ENCODE peak calls at places on chromosome 16, in ten cellular contexts. H is CD8-positive, alpha-beta memory T cell; N is heart right ventricle; O is skeletal muscle cell; P is neuronal stem cell; E is cardiac fibroblast; L is adrenal gland; G is NB4; M is Peyer's patch; A is dorsolateral prefrontal cortex. C is an unnamed sample.

GRCh38 chr16:27179500-27180072 is 23.7 kb upstream of the KDM8 start:
- DNase-seq in N (peak; percentile 84), L (peak; percentile 93), G (peak; percentile 86), E (peak; percentile 82), A (peak; percentile 53), H (peak; percentile 85), M (peak; percentile 87), O (no peak), P (peak; percentile 61), C (peak; percentile 85)

GRCh38 chr16:57256601-57257395 is 11.7 kb downstream of the ARL2BP start:
- DNase-seq in M (no peak), G (no peak), P (no peak), H (no peak), N (no peak), L (peak; percentile 43), O (no peak), E (no peak), A (no peak), C (no peak)

GRCh38 chr16:84360170-84360569 is 8.2 kb upstream of the ATP2C2 start:
- DNase-seq in O (no peak), A (no peak), P (no peak), N (no peak), H (peak; percentile 45), E (no peak), G (peak; percentile 39), M (no peak), L (no peak), C (no peak)

GRCh38 chr16:3001316-3001715 is 11.4 kb upstream of the CLDN9 start:
- DNase-seq in P (no peak), E (no peak), M (no peak), G (no peak), N (no peak), L (no peak), H (no peak), O (no peak), A (no peak), C (no peak)

GRCh38 chr16:89565506-89566372 is 5.3 kb downstream of the RPL13 start:
- DNase-seq in N (no peak), M (peak; percentile 42), G (peak; percentile 80), H (peak; percentile 41), P (no peak), E (peak; percentile 53), A (peak; percentile 39), O (no peak), L (peak; percentile 75), C (peak; percentile 65)

GRCh38 chr16:19842758-19843157 is 41.9 kb downstream of the GPRC5B start:
- DNase-seq in E (no peak), H (no peak), O (no peak), L (no peak), A (no peak), N (no peak), M (no peak), P (no peak), G (no peak), C (no peak)

GRCh38 chr16:287981-288920 is 5.3 kb downstream of the PDIA2 start:
- DNase-seq in G (no peak), A (no peak), M (no peak), L (no peak), E (no peak), N (no peak), P (no peak), H (no peak), O (no peak), C (no peak)

GRCh38 chr16:65120811-65121721 is 797 bp downstream of the CDH11 start:
- DNase-seq in A (no peak), P (no peak), L (no peak), O (no peak), H (no peak), G (no peak), E (peak; percentile 56), N (peak; percentile 10), M (no peak), C (no peak)

GRCh38 chr16:50553731-50554360 is 5.7 kb downstream of the NKD1 start:
- DNase-seq in M (no peak), O (no peak), P (no peak), A (no peak), L (no peak), E (no peak), N (no peak), G (no peak), H (no peak), C (no peak)

GRCh38 chr16:80947239-80947638 is 59.4 kb downstream of the CMC2 start:
- DNase-seq in M (no peak), P (no peak), O (no peak), E (peak; percentile 73), A (no peak), L (no peak), H (no peak), N (no peak), G (no peak), C (no peak)

GRCh38 chr16:19389246-19389645 is 28.4 kb upstream of the TMC5 start:
- DNase-seq in G (peak; percentile 56), A (no peak), M (peak; percentile 39), P (peak; percentile 14), O (no peak), H (no peak), L (peak; percentile 66), N (no peak), E (peak; percentile 29), C (peak; percentile 88)

GRCh38 chr16:31507617-31507928 is 618 bp downstream of the RUSF1 start:
- DNase-seq in H (no peak), E (no peak), G (no peak), P (no peak), A (no peak), M (no peak), L (no peak), O (no peak), N (no peak), C (peak; percentile 22)
- H3K4me3 ChIP-seq in H (peak overlapping the region; percentile 61), E (peak overlapping the region; percentile 90), G (peak overlapping the region; percentile 91), P (peak overlapping the region; percentile 98), A (peak overlapping the region; percentile 99), M (peak overlapping the region; percentile 99), L (peak overlapping the region; percentile 96), O (peak overlapping the region; percentile 69), N (peak overlapping the region; percentile 92), C (peak overlapping the region; percentile 93)

GRCh38 chr16:54655171-54655590 is 275.5 kb upstream of the IRX5 start:
- DNase-seq in L (peak; percentile 66), E (peak; percentile 24), G (no peak), M (no peak), H (no peak), O (no peak), A (no peak), P (no peak), N (peak; percentile 71), C (no peak)
- H3K4me3 ChIP-seq in L (no peak overlapping the region), E (no peak overlapping the region), G (no peak overlapping the region), M (no peak overlapping the region), H (no peak overlapping the region), O (no peak overlapping the region), A (no peak overlapping the region), P (peak overlapping the region; percentile 37), N (peak overlapping the region; percentile 35), C (no peak overlapping the region)

GRCh38 chr16:11250786-11251524 is 5.0 kb downstream of the SOCS1 start:
- DNase-seq in O (no peak), E (no peak), H (no peak), A (no peak), M (no peak), P (no peak), G (no peak), N (no peak), L (no peak), C (no peak)

GRCh38 chr16:11251525-11252481 is 4.2 kb downstream of the SOCS1 start:
- DNase-seq in H (peak; percentile 72), N (no peak), P (no peak), G (peak; percentile 59), E (peak; percentile 55), L (no peak), M (peak; percentile 73), O (peak; percentile 53), A (no peak), C (peak; percentile 39)

GRCh38 chr16:11253009-11253994 is 2.7 kb downstream of the SOCS1 start:
- DNase-seq in L (no peak), E (peak; percentile 30), M (no peak), P (no peak), G (peak; percentile 61), H (peak; percentile 36), N (no peak), O (no peak), A (no peak), C (no peak)

GRCh38 chr16:11253995-11254912 is 1.8 kb downstream of the SOCS1 start:
- DNase-seq in L (no peak), E (no peak), P (no peak), H (no peak), N (no peak), A (no peak), O (no peak), M (no peak), G (peak; percentile 75), C (no peak)

DNA sequence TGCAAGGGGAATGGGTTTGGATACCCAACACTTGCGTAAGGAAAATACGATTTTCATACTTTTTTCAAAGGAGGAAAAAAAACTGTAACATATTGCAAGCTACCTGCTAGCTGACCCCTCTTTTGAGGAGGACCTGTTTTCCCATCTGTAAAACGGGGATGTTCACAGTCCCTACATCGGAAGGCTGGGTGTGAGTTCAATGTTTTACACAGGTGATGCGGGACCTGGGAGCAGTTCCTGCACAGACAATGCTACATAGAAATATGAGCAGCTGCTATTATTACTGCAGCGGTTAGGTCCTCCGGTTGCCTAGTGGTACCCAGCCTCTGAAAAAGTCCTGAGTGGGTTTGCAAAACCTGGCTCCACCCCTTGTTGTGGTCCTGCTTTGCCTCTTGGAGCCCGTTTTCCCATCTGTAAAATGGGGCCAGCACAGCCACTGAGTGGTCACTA is 3.5 kb downstream of the SOCS1 start:
- DNase-seq in G (no peak), H (no peak), E (no peak), N (no peak), O (no peak), P (no peak), A (no peak), M (no peak), L (no peak), C (no peak)
- H3K4me3 ChIP-seq in G (no peak overlapping the region), H (peak overlapping the region; percentile 83), E (no peak overlapping the region), N (no peak overlapping the region), O (no peak overlapping the region), P (no peak overlapping the region), A (no peak overlapping the region), M (no peak overlapping the region), L (no peak overlapping the region), C (peak overlapping the region; percentile 12)

DNA sequence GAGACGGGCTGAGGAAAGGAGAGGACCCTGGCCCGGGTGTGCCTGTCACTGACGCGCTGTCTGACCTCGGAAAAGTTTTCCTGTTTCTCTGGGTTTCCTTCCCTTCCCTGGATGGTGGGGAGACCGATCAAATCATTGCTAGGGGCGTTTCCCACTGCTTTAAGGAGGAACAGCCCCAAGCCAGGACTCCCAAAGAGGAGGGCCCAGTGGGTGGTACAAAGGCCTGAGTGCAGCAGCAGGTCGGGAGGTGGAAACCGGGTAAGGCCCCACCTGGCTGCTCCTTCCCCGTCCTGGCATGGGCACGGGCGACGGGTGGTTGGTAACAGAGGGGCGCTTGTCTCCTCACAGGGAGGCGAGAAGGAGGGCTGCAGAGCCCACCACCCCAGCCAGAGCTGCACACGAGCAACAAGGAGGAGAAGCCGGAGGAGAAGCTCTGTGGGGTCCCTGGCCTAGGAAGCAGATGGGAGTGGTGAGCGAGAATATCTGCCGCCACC is 2.2 kb downstream of the SRL start:
- DNase-seq in L (no peak), M (no peak), A (no peak), P (no peak), G (no peak), N (no peak), H (no peak), E (no peak), O (no peak), C (no peak)
- H3K4me3 ChIP-seq in L (no peak overlapping the region), M (no peak overlapping the region), A (no peak overlapping the region), P (no peak overlapping the region), G (no peak overlapping the region), N (peak overlapping the region; percentile 59), H (no peak overlapping the region), E (no peak overlapping the region), O (no peak overlapping the region), C (no peak overlapping the region)

GRCh38 chr16:61579195-61579594 is 457.0 kb downstream of the CDH8 start:
- DNase-seq in A (no peak), M (no peak), L (no peak), O (no peak), G (no peak), N (no peak), H (no peak), P (no peak), E (no peak), C (no peak)
- H3K4me3 ChIP-seq in A (no peak overlapping the region), M (no peak overlapping the region), L (no peak overlapping the region), O (no peak overlapping the region), G (no peak overlapping the region), N (no peak overlapping the region), H (no peak overlapping the region), P (no peak overlapping the region), E (no peak overlapping the region), C (no peak overlapping the region)

C was measured in small intestine.